ENCODE peak calls at places on chromosome 7, in four cellular contexts. One of them, this sample, is unnamed.

GRCh38 chr7:99115379-99115778 is 28.5 kb downstream of the SMURF1 start:
- DNase-seq in endodermal cell: no peak
- DNase-seq in GM12864: no peak
- DNase-seq in mucosa of descending colon: no peak
- DNase-seq in this sample: no peak

GRCh38 chr7:8094164-8095140 is 125.9 kb downstream of the GLCCI1 start:
- DNase-seq in endodermal cell: no peak
- DNase-seq in GM12864: no peak
- DNase-seq in mucosa of descending colon: no peak
- DNase-seq in this sample: no peak

GRCh38 chr7:152723364-152723763 is 36.2 kb upstream of the ACTR3B start:
- DNase-seq in endodermal cell: no peak
- DNase-seq in GM12864: no peak
- DNase-seq in mucosa of descending colon: no peak
- DNase-seq in this sample: no peak

GRCh38 chr7:78492146-78492545 is 693.6 kb downstream of the PHTF2 start:
- DNase-seq in endodermal cell: no peak
- DNase-seq in GM12864: no peak
- DNase-seq in mucosa of descending colon: no peak
- DNase-seq in this sample: no peak

GRCh38 chr7:139733751-139734150 is 44.0 kb downstream of the HIPK2 start:
- DNase-seq in endodermal cell: peak
- DNase-seq in GM12864: no peak
- DNase-seq in mucosa of descending colon: no peak
- DNase-seq in this sample: no peak

GRCh38 chr7:140745654-140746053 is 49.1 kb downstream of the NDUFB2 start:
- DNase-seq in endodermal cell: no peak
- DNase-seq in GM12864: no peak
- DNase-seq in mucosa of descending colon: no peak
- DNase-seq in this sample: no peak

GRCh38 chr7:55348502-55348901 is 16.6 kb upstream of the LANCL2 start:
- DNase-seq in endodermal cell: no peak
- DNase-seq in GM12864: no peak
- DNase-seq in mucosa of descending colon: no peak
- DNase-seq in this sample: no peak

GRCh38 chr7:83301416-83301815 is 138.7 kb upstream of the PCLO start:
- DNase-seq in endodermal cell: no peak
- DNase-seq in GM12864: no peak
- DNase-seq in mucosa of descending colon: no peak
- DNase-seq in this sample: no peak

GRCh38 chr7:74493295-74493694 is 39.6 kb downstream of the GTF2IRD1 start:
- DNase-seq in endodermal cell: no peak
- DNase-seq in GM12864: no peak
- DNase-seq in mucosa of descending colon: no peak
- DNase-seq in this sample: no peak

GRCh38 chr7:129782257-129783096 is 170.3 kb downstream of the UBE2H start:
- DNase-seq in endodermal cell: peak
- DNase-seq in GM12864: no peak
- DNase-seq in mucosa of descending colon: no peak
- DNase-seq in this sample: no peak
- H3K4me3 ChIP-seq in endodermal cell: no peak
- H3K4me3 ChIP-seq in GM12864: no peak
- H3K4me3 ChIP-seq in mucosa of descending colon: no peak
- H3K4me3 ChIP-seq in this sample: no peak

DNA sequence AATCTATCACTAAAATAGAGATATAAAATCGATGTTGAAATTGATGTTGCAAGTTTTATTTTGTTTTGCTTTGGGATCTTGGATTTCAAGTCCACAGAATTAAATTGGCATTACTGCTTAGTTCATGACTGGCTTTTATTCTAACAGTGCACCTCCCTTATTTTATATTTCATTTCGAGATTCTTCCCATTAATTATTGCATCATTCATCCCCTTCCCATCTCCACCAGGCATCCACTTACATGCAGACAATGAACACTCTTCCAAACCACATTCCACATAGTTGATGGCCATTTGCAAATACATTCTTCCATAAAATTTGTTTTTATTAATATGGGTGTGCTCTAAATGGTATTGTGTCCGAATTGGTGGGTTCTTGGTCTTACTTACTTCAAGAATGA is 15.7 kb upstream of the SCIN start:
- DNase-seq in endodermal cell: no peak
- DNase-seq in GM12864: no peak
- DNase-seq in mucosa of descending colon: no peak
- DNase-seq in this sample: no peak
- TF ChIP-seq CTCF in endodermal cell: no peak
- TF ChIP-seq CTCF in GM12864: no peak
- TF ChIP-seq CTCF in mucosa of descending colon: no peak
- TF ChIP-seq CTCF in this sample: no peak

DNA sequence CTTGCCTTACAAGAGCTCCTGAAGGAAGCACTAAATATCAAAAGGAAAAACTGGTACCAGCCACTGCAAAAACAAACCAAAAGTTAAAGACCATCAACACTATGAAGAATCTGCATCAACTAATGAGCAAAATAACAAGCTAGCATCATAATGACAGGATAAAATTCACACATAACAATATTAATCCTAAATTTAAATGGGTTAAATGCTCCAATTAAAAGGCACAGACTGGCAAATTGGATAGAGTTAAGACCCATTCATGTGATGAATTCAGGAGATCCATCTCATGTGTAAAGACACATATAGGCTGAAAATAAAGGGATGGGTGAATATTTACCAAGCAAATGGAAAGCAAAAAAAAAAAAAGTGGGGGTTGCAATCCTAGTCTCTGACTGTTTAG is 29.6 kb downstream of the COG5 start:
- DNase-seq in endodermal cell: no peak
- DNase-seq in GM12864: no peak
- DNase-seq in mucosa of descending colon: no peak
- DNase-seq in this sample: no peak
- H3K4me3 ChIP-seq in endodermal cell: no peak
- H3K4me3 ChIP-seq in GM12864: no peak
- H3K4me3 ChIP-seq in mucosa of descending colon: no peak
- H3K4me3 ChIP-seq in this sample: no peak

DNA sequence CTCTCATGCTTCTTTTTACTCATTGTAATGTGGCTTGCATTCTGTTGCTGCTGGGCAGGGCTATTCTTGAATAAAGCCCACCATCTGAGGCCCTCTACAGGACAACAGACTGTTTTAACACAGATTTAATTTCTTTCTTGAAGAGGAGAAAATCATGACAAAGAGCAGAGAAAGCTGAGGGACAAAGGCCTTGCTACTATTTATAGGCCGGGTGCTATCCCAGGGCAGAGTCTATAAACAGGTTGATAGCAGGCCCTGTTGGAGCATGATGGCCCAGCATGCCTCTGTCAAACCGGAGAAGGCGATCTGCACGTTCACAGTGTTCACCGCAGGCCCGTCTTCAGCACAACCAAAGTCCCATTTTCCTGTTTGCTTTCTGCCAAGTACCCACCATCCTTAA is 3.0 kb downstream of the VIPR2 start:
- DNase-seq in endodermal cell: peak
- DNase-seq in GM12864: no peak
- DNase-seq in mucosa of descending colon: no peak
- DNase-seq in this sample: no peak
- TF ChIP-seq CTCF in endodermal cell: peak
- TF ChIP-seq CTCF in GM12864: no peak
- TF ChIP-seq CTCF in mucosa of descending colon: no peak
- TF ChIP-seq CTCF in this sample: no peak

This sample was measured in epithelial cell of proximal tubule.